ENCODE peak calls at places on chromosomes 6 and 20, in four cellular contexts. One of them, this sample, is unnamed.

GRCh38 chr6:22884441-22884840 is 315.1 kb downstream of the HDGFL1 start:
- DNase-seq in GM06990: no peak
- DNase-seq in activated CD8-positive, alpha-beta T cell treated with anti-CD3 and anti-CD28 coated beads, Interleukin-2, amount 10 ng/mL, durations not matched to agents 7 days and 5 days: no peak
- DNase-seq in foreskin fibroblast: no peak
- DNase-seq in this sample: no peak

GRCh38 chr6:159852877-159853276 is 37.9 kb upstream of the MAS1 start:
- DNase-seq in foreskin fibroblast: peak; percentile 43
- DNase-seq in activated CD8-positive, alpha-beta T cell treated with anti-CD3 and anti-CD28 coated beads, Interleukin-2, amount 10 ng/mL, durations not matched to agents 7 days and 5 days: peak; percentile 44
- DNase-seq in GM06990: no peak
- DNase-seq in this sample: peak; percentile 44

GRCh38 chr20:50229156-50229605 is 38.6 kb downstream of the CEBPB start:
- DNase-seq in GM06990: no peak
- DNase-seq in activated CD8-positive, alpha-beta T cell treated with anti-CD3 and anti-CD28 coated beads, Interleukin-2, amount 10 ng/mL, durations not matched to agents 7 days and 5 days: no peak
- DNase-seq in foreskin fibroblast: no peak
- DNase-seq in this sample: no peak

GRCh38 chr20:53768329-53768728 is 174.7 kb upstream of the ZNF217 start:
- DNase-seq in foreskin fibroblast: no peak
- DNase-seq in activated CD8-positive, alpha-beta T cell treated with anti-CD3 and anti-CD28 coated beads, Interleukin-2, amount 10 ng/mL, durations not matched to agents 7 days and 5 days: no peak
- DNase-seq in GM06990: no peak
- DNase-seq in this sample: no peak

GRCh38 chr6:41022294-41022693 is 16.7 kb downstream of the UNC5CL start:
- DNase-seq in activated CD8-positive, alpha-beta T cell treated with anti-CD3 and anti-CD28 coated beads, Interleukin-2, amount 10 ng/mL, durations not matched to agents 7 days and 5 days: no peak
- DNase-seq in GM06990: no peak
- DNase-seq in foreskin fibroblast: peak; percentile 66
- DNase-seq in this sample: no peak

GRCh38 chr20:20363449-20364015 is 4.4 kb upstream of the INSM1 start:
- DNase-seq in foreskin fibroblast: no peak
- DNase-seq in activated CD8-positive, alpha-beta T cell treated with anti-CD3 and anti-CD28 coated beads, Interleukin-2, amount 10 ng/mL, durations not matched to agents 7 days and 5 days: no peak
- DNase-seq in GM06990: no peak
- DNase-seq in this sample: no peak

GRCh38 chr20:2507875-2508630 is 662 bp downstream of the ZNF343 start:
- DNase-seq in activated CD8-positive, alpha-beta T cell treated with anti-CD3 and anti-CD28 coated beads, Interleukin-2, amount 10 ng/mL, durations not matched to agents 7 days and 5 days: no peak
- DNase-seq in foreskin fibroblast: peak; percentile 69
- DNase-seq in GM06990: peak; percentile 7
- DNase-seq in this sample: peak; percentile 72

GRCh38 chr6:16711551-16712249 is 49.6 kb downstream of the ATXN1 start:
- DNase-seq in activated CD8-positive, alpha-beta T cell treated with anti-CD3 and anti-CD28 coated beads, Interleukin-2, amount 10 ng/mL, durations not matched to agents 7 days and 5 days: peak; percentile 45
- DNase-seq in foreskin fibroblast: peak; percentile 59
- DNase-seq in GM06990: peak; percentile 24
- DNase-seq in this sample: no peak

GRCh38 chr6:131443514-131443913 is 129.5 kb upstream of the ARG1 start:
- DNase-seq in GM06990: peak; percentile 32
- DNase-seq in foreskin fibroblast: no peak
- DNase-seq in activated CD8-positive, alpha-beta T cell treated with anti-CD3 and anti-CD28 coated beads, Interleukin-2, amount 10 ng/mL, durations not matched to agents 7 days and 5 days: peak; percentile 66
- DNase-seq in this sample: no peak

GRCh38 chr6:52995913-52996685 is 1.0 kb upstream of the GSTA4 start:
- DNase-seq in GM06990: peak; percentile 38
- DNase-seq in activated CD8-positive, alpha-beta T cell treated with anti-CD3 and anti-CD28 coated beads, Interleukin-2, amount 10 ng/mL, durations not matched to agents 7 days and 5 days: peak; percentile 35
- DNase-seq in foreskin fibroblast: peak; percentile 89
- DNase-seq in this sample: no peak

GRCh38 chr6:83126223-83126622 is 58.8 kb downstream of the DOP1A start:
- DNase-seq in activated CD8-positive, alpha-beta T cell treated with anti-CD3 and anti-CD28 coated beads, Interleukin-2, amount 10 ng/mL, durations not matched to agents 7 days and 5 days: no peak
- DNase-seq in foreskin fibroblast: no peak
- DNase-seq in GM06990: no peak
- DNase-seq in this sample: no peak

GRCh38 chr6:162900503-162900902 is 172.7 kb downstream of the PACRG start:
- DNase-seq in foreskin fibroblast: no peak
- DNase-seq in GM06990: no peak
- DNase-seq in activated CD8-positive, alpha-beta T cell treated with anti-CD3 and anti-CD28 coated beads, Interleukin-2, amount 10 ng/mL, durations not matched to agents 7 days and 5 days: no peak
- DNase-seq in this sample: no peak

GRCh38 chr6:81553246-81553645 is 199.2 kb downstream of the TENT5A start:
- DNase-seq in GM06990: no peak
- DNase-seq in foreskin fibroblast: peak; percentile 5
- DNase-seq in activated CD8-positive, alpha-beta T cell treated with anti-CD3 and anti-CD28 coated beads, Interleukin-2, amount 10 ng/mL, durations not matched to agents 7 days and 5 days: no peak
- DNase-seq in this sample: no peak

GRCh38 chr6:3325210-3325609 is 66.5 kb downstream of the PSMG4 start:
- DNase-seq in GM06990: no peak
- DNase-seq in foreskin fibroblast: peak; percentile 55
- DNase-seq in activated CD8-positive, alpha-beta T cell treated with anti-CD3 and anti-CD28 coated beads, Interleukin-2, amount 10 ng/mL, durations not matched to agents 7 days and 5 days: no peak
- DNase-seq in this sample: peak; percentile 53

GRCh38 chr6:33313105-33313708 is 671 bp downstream of the TAPBP start:
- DNase-seq in activated CD8-positive, alpha-beta T cell treated with anti-CD3 and anti-CD28 coated beads, Interleukin-2, amount 10 ng/mL, durations not matched to agents 7 days and 5 days: peak; percentile 53
- DNase-seq in GM06990: no peak
- DNase-seq in foreskin fibroblast: peak; percentile 65
- DNase-seq in this sample: peak; percentile 49

GRCh38 chr6:35085359-35086281 is 55.5 kb downstream of the TCP11 start:
- DNase-seq in foreskin fibroblast: no peak
- DNase-seq in activated CD8-positive, alpha-beta T cell treated with anti-CD3 and anti-CD28 coated beads, Interleukin-2, amount 10 ng/mL, durations not matched to agents 7 days and 5 days: no peak
- DNase-seq in GM06990: no peak
- DNase-seq in this sample: no peak

GRCh38 chr6:4635666-4636065 is 140.5 kb upstream of the CDYL start:
- DNase-seq in activated CD8-positive, alpha-beta T cell treated with anti-CD3 and anti-CD28 coated beads, Interleukin-2, amount 10 ng/mL, durations not matched to agents 7 days and 5 days: no peak
- DNase-seq in GM06990: no peak
- DNase-seq in foreskin fibroblast: peak; percentile 16
- DNase-seq in this sample: no peak

GRCh38 chr20:43969501-43969900 is 54.8 kb downstream of the TOX2 start:
- DNase-seq in activated CD8-positive, alpha-beta T cell treated with anti-CD3 and anti-CD28 coated beads, Interleukin-2, amount 10 ng/mL, durations not matched to agents 7 days and 5 days: no peak
- DNase-seq in GM06990: no peak
- DNase-seq in foreskin fibroblast: no peak
- DNase-seq in this sample: no peak

GRCh38 chr6:11098009-11098408 is 4.4 kb downstream of the SMIM13 start:
- DNase-seq in GM06990: no peak
- DNase-seq in activated CD8-positive, alpha-beta T cell treated with anti-CD3 and anti-CD28 coated beads, Interleukin-2, amount 10 ng/mL, durations not matched to agents 7 days and 5 days: no peak
- DNase-seq in foreskin fibroblast: no peak
- DNase-seq in this sample: no peak

GRCh38 chr6:38169826-38170526 is 350.4 kb downstream of the ZFAND3 start:
- DNase-seq in foreskin fibroblast: no peak
- DNase-seq in GM06990: no peak
- DNase-seq in activated CD8-positive, alpha-beta T cell treated with anti-CD3 and anti-CD28 coated beads, Interleukin-2, amount 10 ng/mL, durations not matched to agents 7 days and 5 days: no peak
- DNase-seq in this sample: no peak

GRCh38 chr6:119129968-119130484 is 51.6 kb upstream of the FAM184A start:
- DNase-seq in foreskin fibroblast: peak; percentile 70
- DNase-seq in activated CD8-positive, alpha-beta T cell treated with anti-CD3 and anti-CD28 coated beads, Interleukin-2, amount 10 ng/mL, durations not matched to agents 7 days and 5 days: no peak
- DNase-seq in GM06990: no peak
- DNase-seq in this sample: peak; percentile 27

GRCh38 chr6:5763871-5764270 is 242.9 kb downstream of the NRN1 start:
- DNase-seq in activated CD8-positive, alpha-beta T cell treated with anti-CD3 and anti-CD28 coated beads, Interleukin-2, amount 10 ng/mL, durations not matched to agents 7 days and 5 days: no peak
- DNase-seq in GM06990: no peak
- DNase-seq in foreskin fibroblast: peak; percentile 20
- DNase-seq in this sample: peak; percentile 18

GRCh38 chr6:28683945-28684538 is 158.4 kb downstream of the GPX5 start:
- DNase-seq in activated CD8-positive, alpha-beta T cell treated with anti-CD3 and anti-CD28 coated beads, Interleukin-2, amount 10 ng/mL, durations not matched to agents 7 days and 5 days: peak; percentile 35
- DNase-seq in foreskin fibroblast: peak; percentile 60
- DNase-seq in GM06990: no peak
- DNase-seq in this sample: peak; percentile 50

GRCh38 chr6:163415620-163416379 is 1.3 kb downstream of the QKI start:
- DNase-seq in foreskin fibroblast: peak; percentile 73
- DNase-seq in GM06990: peak; percentile 73
- DNase-seq in activated CD8-positive, alpha-beta T cell treated with anti-CD3 and anti-CD28 coated beads, Interleukin-2, amount 10 ng/mL, durations not matched to agents 7 days and 5 days: peak; percentile 58
- DNase-seq in this sample: peak; percentile 59

GRCh38 chr6:22142931-22143330 is 153.9 kb downstream of the PRL start:
- DNase-seq in activated CD8-positive, alpha-beta T cell treated with anti-CD3 and anti-CD28 coated beads, Interleukin-2, amount 10 ng/mL, durations not matched to agents 7 days and 5 days: no peak
- DNase-seq in GM06990: no peak
- DNase-seq in foreskin fibroblast: no peak
- DNase-seq in this sample: no peak

GRCh38 chr20:4136078-4136966 is 121.0 kb upstream of the RNF24 start:
- DNase-seq in activated CD8-positive, alpha-beta T cell treated with anti-CD3 and anti-CD28 coated beads, Interleukin-2, amount 10 ng/mL, durations not matched to agents 7 days and 5 days: no peak
- DNase-seq in GM06990: no peak
- DNase-seq in foreskin fibroblast: no peak
- DNase-seq in this sample: no peak

GRCh38 chr6:36302227-36302976 is 32.5 kb downstream of the PNPLA1 start:
- DNase-seq in activated CD8-positive, alpha-beta T cell treated with anti-CD3 and anti-CD28 coated beads, Interleukin-2, amount 10 ng/mL, durations not matched to agents 7 days and 5 days: peak; percentile 97
- DNase-seq in GM06990: peak; percentile 58
- DNase-seq in foreskin fibroblast: peak; percentile 87
- DNase-seq in this sample: peak; percentile 85

GRCh38 chr20:36153754-36154695 is 515 bp upstream of the EPB41L1 start:
- DNase-seq in foreskin fibroblast: peak; percentile 87
- DNase-seq in activated CD8-positive, alpha-beta T cell treated with anti-CD3 and anti-CD28 coated beads, Interleukin-2, amount 10 ng/mL, durations not matched to agents 7 days and 5 days: no peak
- DNase-seq in GM06990: no peak
- DNase-seq in this sample: peak; percentile 96